ENCODE peak calls at places on chromosomes 16 and 17, in five cellular contexts. One of them, this sample, is unnamed.

GRCh38 chr16:3012246-3012645 is 477 bp upstream of the CLDN9 start:
- DNase-seq in HCT116: no peak
- DNase-seq in SK-N-SH: no peak
- DNase-seq in HepG2: no peak
- DNase-seq in K562: no peak
- DNase-seq in this sample: no peak

GRCh38 chr17:21823643-21824042 is 131.3 kb downstream of the KCNJ18 start:
- DNase-seq in SK-N-SH: no peak
- DNase-seq in K562: no peak
- DNase-seq in HCT116: no peak
- DNase-seq in HepG2: no peak
- DNase-seq in this sample: no peak

GRCh38 chr16:87438611-87438985 is 46.5 kb downstream of the MAP1LC3B start:
- DNase-seq in SK-N-SH: no peak
- DNase-seq in K562: no peak
- DNase-seq in HCT116: no peak
- DNase-seq in HepG2: no peak
- DNase-seq in this sample: no peak

GRCh38 chr16:54150861-54151260 is 135.7 kb downstream of the IRX3 start:
- DNase-seq in K562: no peak
- DNase-seq in HepG2: no peak
- DNase-seq in HCT116: no peak
- DNase-seq in SK-N-SH: no peak
- DNase-seq in this sample: no peak

GRCh38 chr17:14838567-14838966 is 426.6 kb downstream of the PMP22 start:
- DNase-seq in HepG2: no peak
- DNase-seq in HCT116: no peak
- DNase-seq in SK-N-SH: no peak
- DNase-seq in K562: no peak
- DNase-seq in this sample: no peak

GRCh38 chr17:18959845-18960240 is 7.9 kb downstream of the SLC5A10 start:
- DNase-seq in SK-N-SH: no peak
- DNase-seq in HepG2: no peak
- DNase-seq in HCT116: no peak
- DNase-seq in K562: no peak
- DNase-seq in this sample: no peak

GRCh38 chr17:17036520-17036998 is 5.7 kb upstream of the MPRIP start:
- DNase-seq in HCT116: no peak
- DNase-seq in HepG2: no peak
- DNase-seq in K562: no peak
- DNase-seq in SK-N-SH: no peak
- DNase-seq in this sample: no peak

GRCh38 chr17:8187517-8188407 is 2.2 kb downstream of the BORCS6 start:
- DNase-seq in K562: peak; percentile 77
- DNase-seq in HepG2: peak; percentile 99
- DNase-seq in SK-N-SH: peak; percentile 79
- DNase-seq in HCT116: peak; percentile 99
- DNase-seq in this sample: peak; percentile 100

GRCh38 chr17:48486557-48486956 is 44.3 kb downstream of the HOXB1 start:
- DNase-seq in HepG2: no peak
- DNase-seq in HCT116: peak; percentile 82
- DNase-seq in K562: peak; percentile 51
- DNase-seq in SK-N-SH: no peak
- DNase-seq in this sample: no peak

GRCh38 chr16:63361032-63361624 is 1324.9 kb upstream of the CDH8 start:
- DNase-seq in K562: peak; percentile 18
- DNase-seq in SK-N-SH: peak; percentile 30
- DNase-seq in HCT116: peak; percentile 15
- DNase-seq in HepG2: peak; percentile 46
- DNase-seq in this sample: peak; percentile 15

GRCh38 chr16:19700319-19700781 is 17.7 kb downstream of the KNOP1 start:
- DNase-seq in K562: no peak
- DNase-seq in HepG2: peak; percentile 79
- DNase-seq in SK-N-SH: no peak
- DNase-seq in HCT116: no peak
- DNase-seq in this sample: no peak

GRCh38 chr16:28875134-28876015 is 2.9 kb upstream of the ATP2A1 start:
- DNase-seq in SK-N-SH: no peak
- DNase-seq in K562: peak; percentile 14
- DNase-seq in HCT116: no peak
- DNase-seq in HepG2: no peak
- DNase-seq in this sample: no peak
- TF ChIP-seq CTCF in SK-N-SH: peak; percentile 13
- TF ChIP-seq CTCF in K562: no peak
- TF ChIP-seq CTCF in HCT116: peak; percentile 1
- TF ChIP-seq CTCF in HepG2: peak; percentile 54
- TF ChIP-seq CTCF in this sample: no peak

DNA sequence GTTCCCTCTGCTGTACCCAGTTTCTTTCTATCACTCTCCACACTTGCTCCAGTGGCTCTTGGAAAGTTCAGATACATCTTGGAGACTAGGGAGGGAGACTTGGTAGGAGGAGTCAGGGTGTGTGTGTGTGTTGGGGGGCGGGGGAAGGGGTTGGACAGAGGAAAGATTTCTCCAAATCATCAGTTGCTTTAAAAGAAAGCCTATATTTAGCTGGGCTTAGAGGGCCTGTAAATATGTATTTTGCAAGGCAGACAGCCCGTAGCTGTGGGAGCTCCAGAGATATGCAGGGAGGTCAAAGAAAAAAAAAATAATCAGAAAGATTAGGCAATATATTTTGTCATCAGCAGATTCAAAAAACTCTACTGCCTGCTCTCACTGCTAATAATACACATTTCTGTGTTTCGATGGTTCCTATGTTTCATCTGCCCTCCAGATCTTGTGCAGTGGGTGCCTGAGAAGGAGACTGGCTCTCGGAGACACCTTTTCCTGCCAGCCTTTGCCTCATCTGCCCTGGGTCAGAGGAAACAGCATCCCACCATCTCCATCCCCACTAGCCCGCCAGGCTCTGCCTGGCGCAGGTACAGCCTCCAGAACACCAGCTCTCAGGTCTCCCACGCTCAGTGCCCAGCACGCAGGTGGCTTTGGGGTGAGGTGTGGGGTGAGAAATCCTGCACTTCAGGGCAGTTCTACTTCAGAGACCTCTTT is 4.8 kb upstream of the PPP1R9B start:
- DNase-seq in K562: no peak
- DNase-seq in HCT116: no peak
- DNase-seq in SK-N-SH: no peak
- DNase-seq in HepG2: no peak
- DNase-seq in this sample: no peak
- TF ChIP-seq SIN3A in K562: no peak
- TF ChIP-seq SIN3A in HCT116: no peak
- TF ChIP-seq SIN3A in SK-N-SH: no peak
- TF ChIP-seq SIN3A in HepG2: no peak
- TF ChIP-seq SIN3A in this sample: no peak

GRCh38 chr16:65756163-65756562 is 610.3 kb upstream of the CDH5 start:
- DNase-seq in SK-N-SH: peak; percentile 36
- DNase-seq in HepG2: no peak
- DNase-seq in K562: no peak
- DNase-seq in HCT116: no peak
- DNase-seq in this sample: no peak

GRCh38 chr16:65751622-65752598 is 614.6 kb upstream of the CDH5 start:
- DNase-seq in HepG2: no peak
- DNase-seq in K562: no peak
- DNase-seq in SK-N-SH: no peak
- DNase-seq in HCT116: no peak
- DNase-seq in this sample: no peak

GRCh38 chr16:65757064-65757463 is 609.4 kb upstream of the CDH5 start:
- DNase-seq in HepG2: no peak
- DNase-seq in HCT116: no peak
- DNase-seq in SK-N-SH: no peak
- DNase-seq in K562: no peak
- DNase-seq in this sample: no peak

GRCh38 chr16:65758620-65759019 is 607.9 kb upstream of the CDH5 start:
- DNase-seq in HepG2: no peak
- DNase-seq in K562: no peak
- DNase-seq in HCT116: no peak
- DNase-seq in SK-N-SH: no peak
- DNase-seq in this sample: no peak

DNA sequence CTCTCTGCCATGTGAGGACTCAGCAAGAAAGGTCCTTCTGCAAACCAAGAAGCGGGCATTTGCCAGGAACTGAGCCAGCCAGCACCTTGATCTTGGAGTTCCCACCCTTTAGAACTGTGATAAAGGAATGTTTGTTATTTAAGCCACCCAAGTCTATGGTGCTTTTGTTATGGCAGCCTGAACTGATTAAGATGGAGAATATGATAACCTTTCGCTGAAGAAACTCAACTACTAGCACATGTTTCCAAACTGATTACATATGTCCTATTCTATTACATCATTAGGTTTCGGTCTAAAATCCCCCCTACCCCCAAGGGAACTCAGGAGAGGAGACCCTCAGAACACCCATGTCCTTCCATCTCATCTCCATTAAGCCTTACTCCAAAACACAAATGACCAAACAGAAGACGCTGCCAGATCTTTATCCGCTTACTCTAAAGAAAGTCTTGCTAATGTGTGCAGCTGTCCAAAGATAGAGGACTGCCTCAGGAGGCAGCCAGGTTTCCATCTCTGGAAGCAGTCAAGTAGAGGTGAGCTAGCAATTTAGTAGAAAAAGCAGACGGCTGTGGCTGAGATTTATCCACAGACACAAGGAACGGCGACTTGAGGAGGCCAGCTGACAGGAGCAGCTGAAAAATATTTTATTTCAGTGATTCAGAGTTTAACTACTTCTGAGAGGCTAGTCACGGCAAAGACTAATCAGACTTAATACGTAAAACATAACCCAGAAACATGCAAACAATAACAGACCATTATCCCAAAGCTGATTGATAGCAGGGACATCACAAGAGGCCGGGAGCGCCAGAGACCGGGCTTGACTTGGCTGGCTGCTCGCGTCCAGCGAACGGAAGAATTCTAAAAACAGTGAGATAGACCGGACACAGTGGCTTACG is 611.4 kb upstream of the CDH5 start:
- DNase-seq in K562: no peak
- DNase-seq in HepG2: no peak
- DNase-seq in SK-N-SH: peak; percentile 59
- DNase-seq in HCT116: no peak
- DNase-seq in this sample: no peak
- TF ChIP-seq REST in K562: no peak
- TF ChIP-seq REST in HepG2: no peak
- TF ChIP-seq REST in SK-N-SH: no peak
- TF ChIP-seq REST in HCT116: no peak
- TF ChIP-seq REST in this sample: no peak

GRCh38 chr17:38747385-38748328 is 479 bp downstream of the PCGF2 start:
- DNase-seq in HepG2: no peak
- DNase-seq in SK-N-SH: peak; percentile 80
- DNase-seq in K562: peak; percentile 72
- DNase-seq in HCT116: no peak
- DNase-seq in this sample: no peak
- TF ChIP-seq CTCF in HepG2: peak; percentile 70
- TF ChIP-seq CTCF in SK-N-SH: peak; percentile 37
- TF ChIP-seq CTCF in K562: peak; percentile 15
- TF ChIP-seq CTCF in HCT116: no peak
- TF ChIP-seq CTCF in this sample: no peak

GRCh38 chr17:82244413-82245140 is 15.7 kb downstream of the SLC16A3 start:
- DNase-seq in HCT116: no peak
- DNase-seq in HepG2: no peak
- DNase-seq in K562: peak; percentile 49
- DNase-seq in SK-N-SH: peak; percentile 78
- DNase-seq in this sample: no peak
- TF ChIP-seq SIN3A in HCT116: no peak
- TF ChIP-seq SIN3A in HepG2: no peak
- TF ChIP-seq SIN3A in K562: no peak
- TF ChIP-seq SIN3A in SK-N-SH: no peak
- TF ChIP-seq SIN3A in this sample: peak; percentile 72